ENCODE peak calls at places on chromosomes 7 and 10, in eight cellular contexts. One of them, this sample, is unnamed.

GRCh38 chr7:25849361-25850184 is 302.4 kb upstream of the NFE2L3 start:
- DNase-seq in testis: peak; percentile 81
- DNase-seq in adrenal gland: peak; percentile 78
- DNase-seq in IMR-90: peak; percentile 91
- DNase-seq in prostate gland: no peak
- DNase-seq in ovary: peak; percentile 53
- DNase-seq in breast epithelium: no peak
- DNase-seq in HCT116: no peak
- DNase-seq in this sample: peak; percentile 86

GRCh38 chr7:70477051-70478010 is 654.6 kb upstream of the GALNT17 start:
- DNase-seq in breast epithelium: no peak
- DNase-seq in adrenal gland: no peak
- DNase-seq in HCT116: no peak
- DNase-seq in IMR-90: no peak
- DNase-seq in prostate gland: no peak
- DNase-seq in testis: peak; percentile 34
- DNase-seq in ovary: no peak
- DNase-seq in this sample: no peak

GRCh38 chr7:111290419-111290818 is 199.5 kb downstream of the LRRN3 start:
- DNase-seq in ovary: no peak
- DNase-seq in breast epithelium: no peak
- DNase-seq in testis: no peak
- DNase-seq in prostate gland: no peak
- DNase-seq in HCT116: no peak
- DNase-seq in adrenal gland: no peak
- DNase-seq in IMR-90: no peak
- DNase-seq in this sample: no peak

GRCh38 chr7:13628231-13629001 is 361.1 kb downstream of the ETV1 start:
- DNase-seq in adrenal gland: no peak
- DNase-seq in HCT116: no peak
- DNase-seq in testis: no peak
- DNase-seq in breast epithelium: no peak
- DNase-seq in IMR-90: peak; percentile 55
- DNase-seq in prostate gland: no peak
- DNase-seq in ovary: no peak
- DNase-seq in this sample: no peak

GRCh38 chr7:49294611-49295010 is 370.3 kb downstream of the CDC14C start:
- DNase-seq in breast epithelium: no peak
- DNase-seq in IMR-90: no peak
- DNase-seq in adrenal gland: no peak
- DNase-seq in testis: no peak
- DNase-seq in prostate gland: no peak
- DNase-seq in HCT116: no peak
- DNase-seq in ovary: no peak
- DNase-seq in this sample: no peak

GRCh38 chr7:122507591-122507990 is 191.3 kb downstream of the RNF133 start:
- DNase-seq in testis: no peak
- DNase-seq in ovary: no peak
- DNase-seq in adrenal gland: no peak
- DNase-seq in breast epithelium: no peak
- DNase-seq in IMR-90: no peak
- DNase-seq in HCT116: no peak
- DNase-seq in prostate gland: no peak
- DNase-seq in this sample: no peak

GRCh38 chr10:130491011-130491697 is 355.0 kb downstream of the GLRX3 start:
- DNase-seq in ovary: no peak
- DNase-seq in adrenal gland: no peak
- DNase-seq in testis: no peak
- DNase-seq in breast epithelium: peak; percentile 17
- DNase-seq in IMR-90: no peak
- DNase-seq in HCT116: no peak
- DNase-seq in prostate gland: no peak
- DNase-seq in this sample: no peak

GRCh38 chr10:77974396-77975074 is 48.0 kb upstream of the DLG5 start:
- DNase-seq in adrenal gland: no peak
- DNase-seq in HCT116: peak; percentile 57
- DNase-seq in testis: peak; percentile 55
- DNase-seq in IMR-90: peak; percentile 67
- DNase-seq in breast epithelium: no peak
- DNase-seq in ovary: no peak
- DNase-seq in prostate gland: no peak
- DNase-seq in this sample: no peak

GRCh38 chr7:116101709-116102108 is 71.1 kb upstream of the TFEC start:
- DNase-seq in breast epithelium: no peak
- DNase-seq in adrenal gland: no peak
- DNase-seq in prostate gland: no peak
- DNase-seq in ovary: no peak
- DNase-seq in testis: no peak
- DNase-seq in HCT116: no peak
- DNase-seq in IMR-90: peak; percentile 65
- DNase-seq in this sample: no peak

GRCh38 chr10:118820326-118821116 is 65.8 kb upstream of the CACUL1 start:
- DNase-seq in HCT116: no peak
- DNase-seq in IMR-90: no peak
- DNase-seq in adrenal gland: no peak
- DNase-seq in testis: no peak
- DNase-seq in ovary: no peak
- DNase-seq in prostate gland: no peak
- DNase-seq in breast epithelium: no peak
- DNase-seq in this sample: no peak

GRCh38 chr10:110353244-110354119 is 48.8 kb upstream of the SMNDC1 start:
- DNase-seq in IMR-90: peak; percentile 99
- DNase-seq in HCT116: peak; percentile 73
- DNase-seq in testis: no peak
- DNase-seq in ovary: no peak
- DNase-seq in adrenal gland: peak; percentile 83
- DNase-seq in prostate gland: no peak
- DNase-seq in breast epithelium: no peak
- DNase-seq in this sample: no peak

GRCh38 chr7:2204446-2204845 is 28.3 kb downstream of the MAD1L1 start:
- DNase-seq in prostate gland: no peak
- DNase-seq in adrenal gland: no peak
- DNase-seq in HCT116: no peak
- DNase-seq in testis: no peak
- DNase-seq in breast epithelium: peak; percentile 42
- DNase-seq in IMR-90: no peak
- DNase-seq in ovary: peak; percentile 14
- DNase-seq in this sample: no peak

DNA sequence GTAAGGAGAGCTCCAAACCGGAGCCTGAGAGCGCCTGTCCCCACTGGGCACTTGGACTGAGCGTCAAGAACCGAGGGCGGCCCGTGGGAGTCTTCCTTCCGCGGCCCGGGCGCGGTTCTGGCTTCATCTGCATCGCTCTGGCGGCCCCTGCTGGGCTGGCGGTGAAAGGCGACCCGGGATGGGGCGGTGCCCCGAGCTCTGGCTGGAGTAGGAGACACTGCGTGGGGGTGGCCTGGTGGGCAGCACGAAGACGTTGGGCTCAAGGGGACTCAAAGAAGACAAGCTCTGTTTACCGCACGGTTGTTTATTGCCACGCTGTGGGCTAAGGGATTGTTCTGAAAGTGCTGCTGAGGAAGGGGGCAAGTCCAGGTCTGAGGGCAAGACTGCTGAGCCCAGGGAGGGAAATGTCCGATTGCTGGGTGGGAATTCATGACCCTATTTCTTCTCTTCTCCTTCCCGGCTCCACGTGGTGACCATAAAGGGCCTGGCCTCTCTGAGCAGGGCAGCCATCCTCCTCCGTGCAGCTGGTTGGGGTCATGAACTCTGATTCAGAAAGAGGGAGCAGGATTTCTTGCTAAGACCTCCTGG is 29.8 kb downstream of the PLAU start:
- DNase-seq in prostate gland: peak; percentile 76
- DNase-seq in ovary: peak; percentile 89
- DNase-seq in testis: peak; percentile 92
- DNase-seq in breast epithelium: peak; percentile 80
- DNase-seq in adrenal gland: peak; percentile 82
- DNase-seq in IMR-90: peak; percentile 49
- DNase-seq in HCT116: peak; percentile 37
- DNase-seq in this sample: peak; percentile 97
- H3K4me3 ChIP-seq in prostate gland: no peak overlapping the region
- H3K4me3 ChIP-seq in ovary: no peak overlapping the region
- H3K4me3 ChIP-seq in testis: peak overlapping the region; percentile 45
- H3K4me3 ChIP-seq in breast epithelium: peak overlapping the region; percentile 15
- H3K4me3 ChIP-seq in adrenal gland: no peak overlapping the region
- H3K4me3 ChIP-seq in IMR-90: no peak overlapping the region
- H3K4me3 ChIP-seq in HCT116: peak overlapping the region; percentile 31
- H3K4me3 ChIP-seq in this sample: no peak overlapping the region

DNA sequence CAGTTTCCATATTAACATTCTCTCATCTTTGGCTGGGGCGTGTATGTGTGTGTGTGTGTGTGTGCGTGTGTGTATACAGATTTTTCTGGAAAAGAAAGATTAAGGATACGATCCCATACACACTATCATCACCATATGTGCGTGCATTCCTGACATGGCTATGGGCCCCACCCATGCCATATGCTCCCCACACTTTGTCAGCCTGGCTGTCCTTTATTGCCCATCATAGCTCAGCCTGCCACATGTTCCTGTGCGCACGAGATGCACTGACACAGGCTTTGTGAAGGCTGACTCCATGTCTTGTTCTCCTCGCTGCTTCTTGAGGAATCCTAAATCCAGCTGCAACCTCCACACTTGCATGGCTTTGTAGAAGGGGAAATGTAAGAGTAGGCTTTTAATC is 984.1 kb downstream of the LRMDA start:
- DNase-seq in testis: no peak
- DNase-seq in ovary: no peak
- DNase-seq in adrenal gland: no peak
- DNase-seq in IMR-90: no peak
- DNase-seq in prostate gland: no peak
- DNase-seq in HCT116: no peak
- DNase-seq in breast epithelium: no peak
- DNase-seq in this sample: no peak
- TF ChIP-seq POLR2A in testis: no peak
- TF ChIP-seq POLR2A in ovary: no peak
- TF ChIP-seq POLR2A in adrenal gland: no peak
- TF ChIP-seq POLR2A in IMR-90: no peak
- TF ChIP-seq POLR2A in prostate gland: no peak
- TF ChIP-seq POLR2A in HCT116: no peak
- TF ChIP-seq POLR2A in breast epithelium: no peak
- TF ChIP-seq POLR2A in this sample: no peak

DNA sequence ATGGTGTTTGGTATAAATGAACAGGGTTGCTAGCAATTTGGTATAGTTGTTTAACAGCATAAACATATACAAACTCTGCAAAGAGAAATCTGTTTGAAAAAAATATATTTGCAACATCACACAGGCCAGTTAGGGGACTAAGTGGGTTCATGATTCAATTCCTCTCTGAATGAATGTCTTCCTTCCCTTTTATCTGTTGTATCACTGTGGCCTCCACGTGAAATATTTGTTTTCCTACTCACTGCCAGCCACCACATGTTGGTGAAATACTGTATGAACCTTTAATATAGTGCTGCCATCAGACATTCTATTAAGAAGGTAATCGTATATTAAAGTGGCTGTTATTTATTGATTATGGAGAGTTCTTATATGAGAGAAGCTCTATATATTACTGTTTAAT is 157.0 kb downstream of the ARID5B start:
- DNase-seq in ovary: no peak
- DNase-seq in HCT116: no peak
- DNase-seq in breast epithelium: no peak
- DNase-seq in adrenal gland: no peak
- DNase-seq in prostate gland: no peak
- DNase-seq in IMR-90: no peak
- DNase-seq in testis: no peak
- DNase-seq in this sample: no peak
- H3K4me3 ChIP-seq in ovary: no peak overlapping the region
- H3K4me3 ChIP-seq in HCT116: no peak overlapping the region
- H3K4me3 ChIP-seq in breast epithelium: peak overlapping the region; percentile 1
- H3K4me3 ChIP-seq in adrenal gland: no peak overlapping the region
- H3K4me3 ChIP-seq in prostate gland: no peak overlapping the region
- H3K4me3 ChIP-seq in IMR-90: no peak overlapping the region
- H3K4me3 ChIP-seq in testis: no peak overlapping the region
- H3K4me3 ChIP-seq in this sample: no peak overlapping the region

DNA sequence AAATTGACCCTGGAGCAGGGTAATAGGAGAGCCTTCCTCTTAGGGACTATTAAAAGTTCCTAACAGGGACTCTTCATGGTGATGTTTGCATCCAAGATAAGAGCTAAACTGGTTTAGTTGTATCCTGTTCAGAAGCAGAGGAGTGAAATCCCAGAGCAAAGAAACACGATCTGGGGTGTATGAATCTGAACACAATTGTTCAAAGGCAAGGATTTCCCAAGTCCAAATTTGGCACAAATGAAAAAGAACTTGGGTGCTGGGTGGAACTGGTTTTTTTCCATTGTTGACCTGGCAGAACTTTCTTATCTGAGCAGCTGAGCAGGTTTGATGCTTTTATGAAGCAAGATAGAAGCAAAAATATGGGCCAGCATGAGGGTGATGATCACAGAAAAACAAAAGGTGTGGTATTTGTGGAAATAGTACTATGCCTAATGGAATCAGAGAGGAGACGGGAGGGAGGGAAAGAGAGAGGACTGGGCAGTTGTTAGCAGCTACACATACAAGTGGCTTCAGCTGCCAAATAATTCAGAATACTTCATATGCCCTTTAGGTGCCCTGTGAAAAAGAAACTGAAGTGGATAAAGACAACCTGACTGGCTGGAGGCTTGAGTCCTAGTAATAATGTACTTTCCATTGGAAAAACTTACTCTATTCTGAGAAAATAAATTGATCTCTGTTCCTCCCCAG is 6.1 kb downstream of the AGFG2 start:
- DNase-seq in breast epithelium: no peak
- DNase-seq in HCT116: no peak
- DNase-seq in IMR-90: peak; percentile 26
- DNase-seq in testis: no peak
- DNase-seq in prostate gland: peak; percentile 73
- DNase-seq in adrenal gland: no peak
- DNase-seq in ovary: no peak
- DNase-seq in this sample: no peak
- TF ChIP-seq POLR2A in breast epithelium: no peak
- TF ChIP-seq POLR2A in HCT116: no peak
- TF ChIP-seq POLR2A in IMR-90: no peak
- TF ChIP-seq POLR2A in testis: no peak
- TF ChIP-seq POLR2A in prostate gland: no peak
- TF ChIP-seq POLR2A in adrenal gland: no peak
- TF ChIP-seq POLR2A in ovary: no peak
- TF ChIP-seq POLR2A in this sample: no peak

DNA sequence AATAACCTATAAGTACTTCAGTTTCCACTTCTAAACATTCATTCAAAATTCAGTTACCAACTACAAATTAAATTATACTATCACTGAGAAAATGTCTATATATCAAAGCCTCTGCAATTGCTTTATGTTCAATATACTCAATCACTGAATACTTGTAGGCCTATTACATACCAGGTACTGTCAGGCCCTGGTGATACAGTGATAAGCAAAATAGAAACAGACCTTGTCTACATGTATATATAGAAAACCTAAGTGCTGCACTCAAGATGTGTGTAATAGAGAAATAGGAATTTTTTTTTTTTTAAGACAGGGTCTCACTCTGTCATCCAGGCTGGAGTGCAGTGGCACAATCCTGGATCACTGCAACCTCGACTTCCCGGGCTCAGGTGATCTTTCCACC is 53.7 kb upstream of the PHF14 start:
- DNase-seq in adrenal gland: no peak
- DNase-seq in breast epithelium: no peak
- DNase-seq in testis: no peak
- DNase-seq in ovary: no peak
- DNase-seq in HCT116: no peak
- DNase-seq in prostate gland: no peak
- DNase-seq in IMR-90: no peak
- DNase-seq in this sample: no peak
- H3K4me3 ChIP-seq in adrenal gland: no peak overlapping the region
- H3K4me3 ChIP-seq in breast epithelium: no peak overlapping the region
- H3K4me3 ChIP-seq in testis: no peak overlapping the region
- H3K4me3 ChIP-seq in ovary: no peak overlapping the region
- H3K4me3 ChIP-seq in HCT116: no peak overlapping the region
- H3K4me3 ChIP-seq in prostate gland: no peak overlapping the region
- H3K4me3 ChIP-seq in IMR-90: no peak overlapping the region
- H3K4me3 ChIP-seq in this sample: no peak overlapping the region

This sample was measured in lower leg skin.